ENCODE peak calls at places on chromosomes 3 and 15, in four cellular contexts. S, V, E and M are unnamed samples.

GRCh38 chr3:31462050-31462569 is 70.6 kb upstream of the STT3B start:
- DNase-seq in S (no peak), V (peak), E (no peak), M (no peak)

GRCh38 chr3:186638259-186638658 is 1.9 kb upstream of the FETUB start:
- DNase-seq in S (no peak), V (no peak), E (no peak), M (no peak)

GRCh38 chr3:117589454-117589853 is 879.9 kb downstream of the TUSC7 start:
- DNase-seq in S (no peak), V (no peak), E (no peak), M (no peak)

GRCh38 chr15:101689901-101690300 is 34.4 kb downstream of the TARS3 start:
- DNase-seq in S (no peak), V (no peak), E (no peak), M (no peak)

GRCh38 chr3:117898722-117899121 is 1135.9 kb downstream of the IGSF11 start:
- DNase-seq in S (no peak), V (no peak), E (no peak), M (no peak)

GRCh38 chr3:189508784-189509489 is 122.3 kb upstream of the TP63 start:
- DNase-seq in S (no peak), V (no peak), E (no peak), M (no peak)

GRCh38 chr3:71636482-71636881 is 53.0 kb upstream of the FOXP1 start:
- DNase-seq in S (no peak), V (no peak), E (no peak), M (no peak)

GRCh38 chr15:73796266-73796939 is 43.3 kb upstream of the INSYN1 start:
- DNase-seq in S (no peak), V (no peak), E (no peak), M (no peak)

GRCh38 chr3:159824341-159824740 is 164.3 kb upstream of the IL12A start:
- DNase-seq in S (no peak), V (no peak), E (no peak), M (peak)

GRCh38 chr15:59965741-59966140 is 38.4 kb upstream of the FOXB1 start:
- DNase-seq in S (no peak), V (no peak), E (no peak), M (no peak)

GRCh38 chr15:47516576-47517371 is 200.5 kb upstream of the SEMA6D start:
- DNase-seq in S (no peak), V (no peak), E (peak), M (no peak)

GRCh38 chr3:101848326-101848725 is 988 bp upstream of the NFKBIZ start:
- DNase-seq in S (no peak), V (no peak), E (no peak), M (no peak)

GRCh38 chr3:182500294-182500693 is 293.0 kb upstream of the ATP11B start:
- DNase-seq in S (no peak), V (no peak), E (no peak), M (no peak)

GRCh38 chr3:157078131-157078835 is 81.7 kb downstream of the CCNL1 start:
- DNase-seq in S (no peak), V (no peak), E (no peak), M (no peak)

GRCh38 chr15:81259791-81260190 is 63.1 kb downstream of the IL16 start:
- DNase-seq in S (no peak), V (no peak), E (no peak), M (no peak)

GRCh38 chr15:67149859-67150824 is 84.7 kb downstream of the SMAD3 start:
- DNase-seq in S (peak), V (no peak), E (peak), M (peak)

GRCh38 chr15:48834756-48835155 is 23.9 kb upstream of the CEP152 start:
- DNase-seq in S (no peak), V (no peak), E (no peak), M (no peak)

GRCh38 chr15:45747426-45747825 is 112.6 kb downstream of the SQOR start:
- DNase-seq in S (no peak), V (no peak), E (no peak), M (no peak)

GRCh38 chr15:56929389-56929788 is 10.9 kb downstream of the TCF12 start:
- DNase-seq in S (no peak), V (no peak), E (no peak), M (no peak)

GRCh38 chr15:89090791-89091666 is 2.8 kb downstream of the ABHD2 start:
- DNase-seq in S (peak), V (peak), E (peak), M (peak)

GRCh38 chr15:59456114-59456513 is 18.1 kb downstream of the FAM81A start:
- DNase-seq in S (no peak), V (no peak), E (no peak), M (no peak)

GRCh38 chr3:52685285-52685704 is 418 bp downstream of the PBRM1 start:
- DNase-seq in S (peak), V (peak), E (peak), M (peak)

GRCh38 chr3:46820852-46821251 is 42.4 kb downstream of the MYL3 start:
- DNase-seq in S (no peak), V (no peak), E (no peak), M (no peak)

GRCh38 chr3:101077361-101078011 is 84.3 kb upstream of the ABI3BP start:
- DNase-seq in S (no peak), V (no peak), E (no peak), M (no peak)

GRCh38 chr3:36248374-36248773 is 131.9 kb upstream of the STAC start:
- DNase-seq in S (no peak), V (no peak), E (no peak), M (no peak)

GRCh38 chr3:170524072-170524471 is 61.8 kb downstream of the SLC7A14 start:
- DNase-seq in S (no peak), V (no peak), E (no peak), M (no peak)

GRCh38 chr3:132721479-132722164 is 587 bp downstream of the NPHP3 start:
- DNase-seq in S (peak), V (no peak), E (peak), M (peak)

GRCh38 chr15:81113204-81113657 is 20.8 kb upstream of the CFAP161 start:
- DNase-seq in S (no peak), V (no peak), E (no peak), M (no peak)

GRCh38 chr3:71447803-71448202 is 135.7 kb downstream of the FOXP1 start:
- DNase-seq in S (no peak), V (no peak), E (no peak), M (no peak)

GRCh38 chr3:49553320-49553689 is 972 bp upstream of the BSN start:
- DNase-seq in S (no peak), V (no peak), E (no peak), M (no peak)

GRCh38 chr3:31064021-31064420 is 169.6 kb upstream of the GADL1 start:
- DNase-seq in S (no peak), V (no peak), E (no peak), M (no peak)

GRCh38 chr15:46703871-46704637 is 1013.3 kb upstream of the SEMA6D start:
- DNase-seq in S (no peak), V (no peak), E (no peak), M (no peak)

GRCh38 chr3:165984589-165984988 is 147.4 kb upstream of the BCHE start:
- DNase-seq in S (no peak), V (no peak), E (no peak), M (no peak)

GRCh38 chr15:32866486-32867312 is 148.9 kb downstream of the GREM1 start:
- DNase-seq in S (no peak), V (no peak), E (no peak), M (no peak)

GRCh38 chr15:85742186-85742751 is 52.5 kb downstream of the KLHL25 start:
- DNase-seq in S (no peak), V (no peak), E (no peak), M (no peak)

GRCh38 chr15:29900237-29901189 is 78.2 kb upstream of the TJP1 start:
- DNase-seq in S (no peak), V (no peak), E (no peak), M (no peak)

GRCh38 chr3:149898771-149899170 is 71.9 kb downstream of the PFN2 start:
- DNase-seq in S (no peak), V (no peak), E (no peak), M (no peak)

GRCh38 chr3:123019591-123019990 is 8.0 kb downstream of the SEMA5B start:
- DNase-seq in S (no peak), V (no peak), E (no peak), M (no peak)

GRCh38 chr3:123020709-123021108 is 6.9 kb downstream of the SEMA5B start:
- DNase-seq in S (no peak), V (no peak), E (no peak), M (no peak)

GRCh38 chr3:123024056-123024455 is 3.5 kb downstream of the SEMA5B start:
- DNase-seq in S (no peak), V (no peak), E (no peak), M (no peak)

GRCh38 chr3:123021986-123022510 is 5.5 kb downstream of the SEMA5B start:
- DNase-seq in S (no peak), V (no peak), E (no peak), M (no peak)

GRCh38 chr3:123021388-123021787 is 6.2 kb downstream of the SEMA5B start:
- DNase-seq in S (no peak), V (no peak), E (no peak), M (no peak)
- H3K27ac ChIP-seq in S (no peak), V (no peak), E (no peak), M (no peak)

GRCh38 chr15:96268421-96269204 is 61.9 kb upstream of the NR2F2 start:
- DNase-seq in S (no peak), V (no peak), E (no peak), M (no peak)
- H3K27ac ChIP-seq in S (no peak), V (no peak), E (no peak), M (no peak)

GRCh38 chr3:121243208-121243607 is 302.6 kb downstream of the POLQ start:
- DNase-seq in S (no peak), V (no peak), E (no peak), M (no peak)
- H3K27ac ChIP-seq in S (no peak), V (no peak), E (no peak), M (no peak)

GRCh38 chr3:127744875-127745274 is 72.1 kb downstream of the ABTB1 start:
- DNase-seq in S (no peak), V (no peak), E (no peak), M (no peak)

GRCh38 chr3:127741690-127742089 is 68.9 kb downstream of the ABTB1 start:
- DNase-seq in S (no peak), V (no peak), E (no peak), M (no peak)

GRCh38 chr3:127744216-127744815 is 71.6 kb downstream of the ABTB1 start:
- DNase-seq in S (no peak), V (no peak), E (no peak), M (no peak)

GRCh38 chr3:127742580-127742979 is 69.8 kb downstream of the ABTB1 start:
- DNase-seq in S (no peak), V (no peak), E (no peak), M (no peak)

DNA sequence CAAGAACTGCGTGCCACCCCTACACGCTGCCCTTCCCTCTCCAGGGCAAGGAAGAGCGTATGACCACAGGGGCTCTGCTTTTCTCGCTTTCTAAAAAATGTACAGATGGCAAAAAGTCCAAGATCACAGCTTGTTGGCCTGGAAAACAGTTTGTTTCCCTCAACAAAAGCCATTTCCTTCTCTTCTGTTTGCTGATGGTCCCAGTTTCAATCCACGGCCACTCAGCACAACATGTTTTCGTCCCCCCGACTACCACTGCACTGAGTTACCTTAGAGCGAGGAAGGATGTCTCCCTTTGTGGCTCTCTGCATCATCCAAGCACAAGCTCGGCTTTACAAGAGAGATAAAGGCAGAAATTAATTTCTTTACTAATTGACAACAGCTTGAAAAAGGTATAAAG is 70.9 kb downstream of the ABTB1 start:
- DNase-seq in S (no peak), V (no peak), E (no peak), M (no peak)
- H3K27ac ChIP-seq in S (peak), V (no peak), E (peak), M (peak)